ENCODE peak calls at places on chromosomes 1 and 21, in four cellular contexts. U is H1, A is cardiac muscle cell, K is psoas muscle. N is an unnamed sample. For H3K9me3 and H3K36me3, the result is how much of the 10 kb centered on the place peaks cover.

GRCh38 chr1:97192872-97193572 is 471.4 kb downstream of the PTBP2 start:
- DNase-seq in A (no peak), K (no peak), U (no peak), N (no peak)

GRCh38 chr1:26278835-26279597 is 870 bp upstream of the SH3BGRL3 start:
- DNase-seq in K (no peak), A (no peak), U (no peak), N (no peak)

GRCh38 chr1:43421976-43422750 is 31.6 kb downstream of the HYI start:
- DNase-seq in K (no peak), A (no peak), U (no peak), N (peak)

GRCh38 chr1:184419734-184420161 is 32.9 kb downstream of the C1orf21 start:
- DNase-seq in A (no peak), K (no peak), U (no peak), N (no peak)

GRCh38 chr1:161820914-161821313 is 54.8 kb downstream of the ATF6 start:
- DNase-seq in U (no peak), K (no peak), A (no peak), N (no peak)

GRCh38 chr1:22018583-22019559 is 17.4 kb downstream of the CELA3A start:
- DNase-seq in U (no peak), A (no peak), K (peak), N (no peak)

GRCh38 chr1:216153130-216153529 is 270.1 kb downstream of the USH2A start:
- DNase-seq in K (no peak), U (no peak), A (no peak), N (no peak)

GRCh38 chr1:99334991-99335390 is 70.7 kb downstream of the PLPPR4 start:
- DNase-seq in K (no peak), A (no peak), U (no peak), N (no peak)

GRCh38 chr1:244450597-244451538 is 841 bp downstream of the ADSS2 start:
- DNase-seq in K (peak), U (no peak), A (peak), N (no peak)

GRCh38 chr1:44318097-44319088 is 36.7 kb downstream of the ERI3 start:
- DNase-seq in U (peak), A (peak), K (no peak), N (peak)

GRCh38 chr1:207949571-207950195 is 38.8 kb upstream of the CD34 start:
- DNase-seq in K (no peak), A (no peak), U (no peak), N (no peak)

GRCh38 chr1:4220362-4220761 is 320.3 kb upstream of the C1orf174 start:
- DNase-seq in U (no peak), A (no peak), K (no peak), N (no peak)
- H3K9me3 ChIP-seq in U (half or more), A (under half), K (under half), N (under half)

DNA sequence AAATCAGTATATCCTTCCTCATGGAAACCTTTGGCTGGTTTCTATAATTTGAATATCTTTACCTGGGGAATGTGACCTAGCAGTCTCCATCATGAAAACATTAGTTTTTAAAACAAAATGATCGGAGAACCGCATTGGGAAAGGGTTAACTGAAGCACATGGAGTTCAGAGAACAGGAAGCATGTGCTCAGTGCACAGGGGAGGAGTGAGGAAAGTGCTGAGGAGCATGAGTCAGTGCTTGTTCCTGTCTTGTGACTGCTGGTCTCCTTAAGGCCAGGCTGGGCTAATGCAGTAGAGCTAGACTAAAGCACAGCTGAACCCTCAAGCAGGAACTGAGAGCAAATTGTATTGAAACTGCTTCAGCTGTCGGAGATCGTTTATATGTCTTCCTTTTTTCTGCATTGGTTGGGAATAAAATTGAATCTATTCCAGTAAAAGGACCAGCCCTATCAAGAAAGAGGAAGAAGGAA is 5.8 kb downstream of the IFI16 start:
- DNase-seq in U (no peak), A (no peak), K (peak), N (no peak)
- H3K36me3 ChIP-seq in U (under half), A (under half), K (under half), N (under half)

GRCh38 chr1:150922519-150922975 is 3.6 kb upstream of the SETDB1 start:
- DNase-seq in U (peak), A (peak), K (peak), N (peak)
- H3K9me3 ChIP-seq in U (under half), A (under half), K (under half), N (under half)

DNA sequence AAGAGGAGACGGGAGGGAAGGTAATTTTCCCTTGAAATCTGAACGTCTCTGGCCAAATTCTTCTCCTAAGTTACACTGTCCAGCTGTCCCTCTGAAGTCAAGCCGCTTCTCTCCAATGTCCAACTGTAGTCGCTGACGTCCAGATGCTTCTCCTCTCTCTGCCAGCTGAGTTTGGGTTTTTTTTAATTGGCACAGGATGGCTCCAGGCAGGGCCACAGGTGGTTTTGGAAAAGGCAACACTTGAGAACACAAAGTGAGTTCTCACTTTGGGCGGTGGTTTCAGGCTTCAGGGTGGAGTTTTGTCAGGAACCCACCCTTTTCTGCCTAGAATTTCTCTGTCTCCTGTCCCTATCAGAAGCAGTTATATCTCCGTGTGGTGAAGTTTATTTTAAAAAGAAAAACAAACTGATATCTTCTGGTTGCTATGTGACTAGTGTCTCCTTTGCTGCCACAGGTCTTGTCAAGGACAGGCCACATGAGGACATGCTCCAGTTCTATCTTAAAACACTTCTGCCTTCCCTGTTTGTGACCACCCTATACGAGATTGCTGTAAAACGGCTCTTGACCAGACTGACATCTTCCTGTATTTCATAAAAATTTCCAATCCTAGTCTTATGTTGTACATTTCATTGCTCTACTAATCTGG is 472.3 kb upstream of the ADGRL4 start:
- DNase-seq in K (no peak), A (no peak), U (no peak), N (no peak)
- H3K36me3 ChIP-seq in K (under half), A (under half), U (under half), N (under half)

DNA sequence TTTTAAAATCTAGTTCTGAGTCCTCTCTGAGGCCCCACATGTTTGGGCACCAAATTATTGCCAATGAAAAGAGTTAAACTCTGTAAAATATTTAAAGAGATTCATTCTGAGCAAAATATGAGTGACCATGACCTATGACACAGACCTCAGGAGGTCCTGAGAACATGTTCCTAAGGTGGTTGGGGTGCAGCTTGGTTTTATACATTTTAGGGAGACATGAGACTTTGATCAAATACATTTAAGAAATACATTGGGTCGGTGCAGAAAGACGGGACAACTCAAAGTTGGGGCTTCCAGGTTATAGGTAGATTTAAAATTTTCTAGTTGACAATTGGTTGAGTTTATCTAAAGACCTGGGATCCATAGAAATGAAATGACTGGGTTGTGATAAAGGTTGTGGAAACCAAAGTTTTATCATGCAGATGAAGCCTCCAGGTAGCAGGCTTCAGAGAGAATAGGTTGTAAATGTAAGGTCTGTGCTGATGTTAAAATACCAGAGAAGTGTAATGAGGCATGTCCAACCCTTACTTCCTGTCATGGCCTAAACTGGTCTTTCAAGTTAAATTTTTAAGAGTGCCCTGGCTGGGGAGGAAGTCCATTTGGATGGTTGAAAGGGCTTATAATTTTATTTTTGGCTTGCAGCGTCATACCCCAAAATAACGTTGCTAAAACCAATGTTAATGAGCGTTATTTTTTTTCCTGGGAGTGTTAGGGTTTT is 274.9 kb downstream of the NUF2 start:
- DNase-seq in U (no peak), K (no peak), A (no peak), N (peak)
- H3K9me3 ChIP-seq in U (under half), K (under half), A (under half), N (under half)

GRCh38 chr21:41914358-41914757 is 35.2 kb upstream of the PRDM15 start:
- DNase-seq in A (no peak), K (no peak), U (no peak), N (no peak)
- H3K36me3 ChIP-seq in A (under half), K (under half), U (under half), N (under half)

GRCh38 chr1:94856004-94856403 is 35.8 kb downstream of the SLC44A3 start:
- DNase-seq in K (no peak), A (no peak), U (no peak), N (no peak)
- H3K9me3 ChIP-seq in K (under half), A (under half), U (under half), N (under half)

DNA sequence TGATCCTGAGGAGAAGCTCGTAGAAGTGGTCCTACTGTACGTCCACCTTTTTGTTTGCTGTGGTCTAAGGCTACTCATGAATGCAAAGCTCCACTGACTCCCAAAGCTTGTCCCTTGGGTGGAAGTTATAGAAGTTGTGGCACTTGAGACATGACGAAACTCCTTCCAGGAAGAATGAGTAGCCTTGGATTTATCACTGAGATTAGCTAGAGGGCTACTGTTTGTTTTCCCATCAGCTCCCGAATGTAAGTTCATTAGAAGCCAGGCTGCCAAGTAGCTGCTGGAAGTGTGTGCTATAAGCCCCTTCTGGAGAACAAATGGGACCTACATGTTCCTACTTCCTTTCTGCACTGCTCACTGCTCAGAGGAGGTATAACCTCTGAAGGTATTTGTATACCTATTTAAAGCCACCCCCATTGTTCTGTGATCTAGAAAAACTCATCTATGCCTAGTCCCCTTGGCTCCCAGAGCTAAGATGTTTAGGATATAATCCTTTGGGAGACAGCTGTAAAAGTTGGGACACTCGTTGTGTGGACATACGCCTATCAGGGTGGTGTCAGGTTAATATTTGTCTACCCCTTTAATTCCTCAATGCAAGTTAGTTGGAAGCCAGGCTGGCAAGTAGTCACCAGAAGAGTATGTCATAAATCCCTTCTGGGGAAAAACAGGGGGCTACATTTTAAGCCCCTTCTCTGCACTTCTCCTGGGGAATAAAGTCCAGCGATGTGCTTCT is 72.9 kb downstream of the SCMH1 start:
- DNase-seq in K (no peak), U (no peak), A (no peak), N (no peak)
- H3K36me3 ChIP-seq in K (under half), U (under half), A (under half), N (under half)

GRCh38 chr1:199297901-199298300 is 659.1 kb downstream of the PTPRC start:
- DNase-seq in U (no peak), A (no peak), K (no peak), N (no peak)

GRCh38 chr1:199298825-199299224 is 660.0 kb downstream of the PTPRC start:
- DNase-seq in A (no peak), U (no peak), K (no peak), N (no peak)

GRCh38 chr1:199292873-199293272 is 654.0 kb downstream of the PTPRC start:
- DNase-seq in U (no peak), K (no peak), A (no peak), N (no peak)

GRCh38 chr1:199297174-199297573 is 658.3 kb downstream of the PTPRC start:
- DNase-seq in K (no peak), A (no peak), U (no peak), N (no peak)

GRCh38 chr1:199295102-199295501 is 656.3 kb downstream of the PTPRC start:
- DNase-seq in K (no peak), U (no peak), A (peak), N (no peak)
- H3K9me3 ChIP-seq in K (under half), U (under half), A (under half), N (under half)